ENCODE peak calls at places on chromosomes 2 and 18, in six cellular contexts. One of them, this sample, is unnamed.
A peak's percentile ranks its signal among the peaks of the same experiment; 100 is the strongest.

GRCh38 chr2:85455552-85456090 is 37.1 kb downstream of the SH2D6 start:
- DNase-seq in AG09309: no peak
- DNase-seq in esophagus squamous epithelium: no peak
- DNase-seq in ACHN: no peak
- DNase-seq in EH: no peak
- DNase-seq in CD4-positive, alpha-beta T cell: no peak
- DNase-seq in this sample: no peak

GRCh38 chr2:121650554-121650930 is 1.3 kb upstream of the CLASP1 start:
- DNase-seq in AG09309: no peak
- DNase-seq in esophagus squamous epithelium: no peak
- DNase-seq in ACHN: peak; percentile 35
- DNase-seq in EH: peak; percentile 38
- DNase-seq in CD4-positive, alpha-beta T cell: no peak
- DNase-seq in this sample: no peak

GRCh38 chr2:39488450-39488849 is 51.4 kb upstream of the MAP4K3 start:
- DNase-seq in AG09309: peak; percentile 74
- DNase-seq in esophagus squamous epithelium: no peak
- DNase-seq in ACHN: peak; percentile 77
- DNase-seq in EH: peak; percentile 93
- DNase-seq in CD4-positive, alpha-beta T cell: no peak
- DNase-seq in this sample: peak; percentile 81

GRCh38 chr2:188085421-188085820 is 206.3 kb upstream of the GULP1 start:
- DNase-seq in AG09309: no peak
- DNase-seq in esophagus squamous epithelium: no peak
- DNase-seq in ACHN: no peak
- DNase-seq in EH: no peak
- DNase-seq in CD4-positive, alpha-beta T cell: no peak
- DNase-seq in this sample: no peak

GRCh38 chr2:101806123-101806522 is 108.6 kb downstream of the MAP4K4 start:
- DNase-seq in AG09309: no peak
- DNase-seq in esophagus squamous epithelium: no peak
- DNase-seq in ACHN: peak; percentile 61
- DNase-seq in EH: peak; percentile 91
- DNase-seq in CD4-positive, alpha-beta T cell: no peak
- DNase-seq in this sample: no peak

GRCh38 chr18:48085781-48086487 is 155.5 kb upstream of the SMAD2 start:
- DNase-seq in AG09309: no peak
- DNase-seq in esophagus squamous epithelium: no peak
- DNase-seq in ACHN: no peak
- DNase-seq in EH: no peak
- DNase-seq in CD4-positive, alpha-beta T cell: no peak
- DNase-seq in this sample: no peak

GRCh38 chr2:241907171-241907570 is 37.6 kb downstream of the RTP5 start:
- DNase-seq in AG09309: no peak
- DNase-seq in esophagus squamous epithelium: no peak
- DNase-seq in ACHN: no peak
- DNase-seq in EH: no peak
- DNase-seq in CD4-positive, alpha-beta T cell: peak; percentile 2
- DNase-seq in this sample: no peak

GRCh38 chr18:67485655-67486054 is 30.9 kb downstream of the DSEL start:
- DNase-seq in AG09309: no peak
- DNase-seq in esophagus squamous epithelium: no peak
- DNase-seq in ACHN: no peak
- DNase-seq in EH: no peak
- DNase-seq in CD4-positive, alpha-beta T cell: no peak
- DNase-seq in this sample: no peak

GRCh38 chr18:49461602-49461977 is 1.1 kb upstream of the DYM start:
- DNase-seq in AG09309: no peak
- DNase-seq in esophagus squamous epithelium: no peak
- DNase-seq in ACHN: no peak
- DNase-seq in EH: no peak
- DNase-seq in CD4-positive, alpha-beta T cell: no peak
- DNase-seq in this sample: no peak

GRCh38 chr2:61763605-61764034 is 90.2 kb downstream of the FAM161A start:
- DNase-seq in AG09309: peak; percentile 46
- DNase-seq in esophagus squamous epithelium: no peak
- DNase-seq in ACHN: peak; percentile 95
- DNase-seq in EH: peak; percentile 90
- DNase-seq in CD4-positive, alpha-beta T cell: no peak
- DNase-seq in this sample: peak; percentile 70

GRCh38 chr2:20040489-20041172 is 10.8 kb downstream of the LAPTM4A start:
- DNase-seq in AG09309: no peak
- DNase-seq in esophagus squamous epithelium: no peak
- DNase-seq in ACHN: peak; percentile 56
- DNase-seq in EH: peak; percentile 54
- DNase-seq in CD4-positive, alpha-beta T cell: no peak
- DNase-seq in this sample: no peak

GRCh38 chr2:38013158-38013752 is 62.7 kb downstream of the CYP1B1 start:
- DNase-seq in AG09309: peak; percentile 78
- DNase-seq in esophagus squamous epithelium: no peak
- DNase-seq in ACHN: no peak
- DNase-seq in EH: peak; percentile 39
- DNase-seq in CD4-positive, alpha-beta T cell: no peak
- DNase-seq in this sample: no peak

GRCh38 chr2:75521225-75521872 is 39.4 kb downstream of the EVA1A start:
- DNase-seq in AG09309: no peak
- DNase-seq in esophagus squamous epithelium: no peak
- DNase-seq in ACHN: no peak
- DNase-seq in EH: no peak
- DNase-seq in CD4-positive, alpha-beta T cell: no peak
- DNase-seq in this sample: no peak